ENCODE peak calls at places on chromosomes 12 and 14, in four cellular contexts. One of them, this sample, is unnamed.

GRCh38 chr12:104956870-104957301 is 1.2 kb downstream of the SLC41A2 start:
- DNase-seq in H7: no peak
- DNase-seq in sciatic nerve: no peak
- DNase-seq in stimulated activated CD4-positive, alpha-beta T cell treated with anti-CD3 and anti-CD28 coated beads, Interleukin-1b, Interleukin-23, amount 100 ng/mL, for 1 hour: no peak
- DNase-seq in this sample: no peak

GRCh38 chr12:3168775-3169221 is 91.6 kb downstream of the TSPAN9 start:
- DNase-seq in H7: peak; percentile 70
- DNase-seq in sciatic nerve: no peak
- DNase-seq in stimulated activated CD4-positive, alpha-beta T cell treated with anti-CD3 and anti-CD28 coated beads, Interleukin-1b, Interleukin-23, amount 100 ng/mL, for 1 hour: no peak
- DNase-seq in this sample: no peak

GRCh38 chr14:29321646-29322045 is 555.1 kb downstream of the FOXG1 start:
- DNase-seq in stimulated activated CD4-positive, alpha-beta T cell treated with anti-CD3 and anti-CD28 coated beads, Interleukin-1b, Interleukin-23, amount 100 ng/mL, for 1 hour: no peak
- DNase-seq in sciatic nerve: no peak
- DNase-seq in H7: no peak
- DNase-seq in this sample: no peak

GRCh38 chr14:66395300-66395699 is 90.9 kb upstream of the CCDC196 start:
- DNase-seq in stimulated activated CD4-positive, alpha-beta T cell treated with anti-CD3 and anti-CD28 coated beads, Interleukin-1b, Interleukin-23, amount 100 ng/mL, for 1 hour: no peak
- DNase-seq in sciatic nerve: no peak
- DNase-seq in H7: no peak
- DNase-seq in this sample: no peak

GRCh38 chr14:80850197-80850814 is 91.2 kb downstream of the CEP128 start:
- DNase-seq in stimulated activated CD4-positive, alpha-beta T cell treated with anti-CD3 and anti-CD28 coated beads, Interleukin-1b, Interleukin-23, amount 100 ng/mL, for 1 hour: no peak
- DNase-seq in sciatic nerve: no peak
- DNase-seq in H7: no peak
- DNase-seq in this sample: no peak

GRCh38 chr12:46260153-46260912 is 8.5 kb downstream of the SLC38A1 start:
- DNase-seq in sciatic nerve: no peak
- DNase-seq in H7: no peak
- DNase-seq in stimulated activated CD4-positive, alpha-beta T cell treated with anti-CD3 and anti-CD28 coated beads, Interleukin-1b, Interleukin-23, amount 100 ng/mL, for 1 hour: no peak
- DNase-seq in this sample: no peak

GRCh38 chr14:29126865-29127264 is 360.3 kb downstream of the FOXG1 start:
- DNase-seq in stimulated activated CD4-positive, alpha-beta T cell treated with anti-CD3 and anti-CD28 coated beads, Interleukin-1b, Interleukin-23, amount 100 ng/mL, for 1 hour: no peak
- DNase-seq in sciatic nerve: no peak
- DNase-seq in H7: no peak
- DNase-seq in this sample: no peak

GRCh38 chr14:98494582-98494981 is 777.4 kb downstream of the BCL11B start:
- DNase-seq in stimulated activated CD4-positive, alpha-beta T cell treated with anti-CD3 and anti-CD28 coated beads, Interleukin-1b, Interleukin-23, amount 100 ng/mL, for 1 hour: no peak
- DNase-seq in H7: no peak
- DNase-seq in sciatic nerve: no peak
- DNase-seq in this sample: no peak

GRCh38 chr12:131390408-131391100 is 320.3 kb upstream of the SFSWAP start:
- DNase-seq in stimulated activated CD4-positive, alpha-beta T cell treated with anti-CD3 and anti-CD28 coated beads, Interleukin-1b, Interleukin-23, amount 100 ng/mL, for 1 hour: no peak
- DNase-seq in sciatic nerve: no peak
- DNase-seq in H7: peak; percentile 86
- DNase-seq in this sample: no peak

GRCh38 chr12:68534108-68534507 is 76.6 kb upstream of the RAP1B start:
- DNase-seq in H7: no peak
- DNase-seq in stimulated activated CD4-positive, alpha-beta T cell treated with anti-CD3 and anti-CD28 coated beads, Interleukin-1b, Interleukin-23, amount 100 ng/mL, for 1 hour: no peak
- DNase-seq in sciatic nerve: no peak
- DNase-seq in this sample: no peak

GRCh38 chr14:103122578-103123127 is 608 bp upstream of the TNFAIP2 start:
- DNase-seq in stimulated activated CD4-positive, alpha-beta T cell treated with anti-CD3 and anti-CD28 coated beads, Interleukin-1b, Interleukin-23, amount 100 ng/mL, for 1 hour: no peak
- DNase-seq in sciatic nerve: no peak
- DNase-seq in H7: peak; percentile 83
- DNase-seq in this sample: no peak

GRCh38 chr14:99752486-99753121 is 40.6 kb upstream of the EML1 start:
- DNase-seq in H7: peak; percentile 56
- DNase-seq in stimulated activated CD4-positive, alpha-beta T cell treated with anti-CD3 and anti-CD28 coated beads, Interleukin-1b, Interleukin-23, amount 100 ng/mL, for 1 hour: no peak
- DNase-seq in sciatic nerve: no peak
- DNase-seq in this sample: no peak

GRCh38 chr12:122031342-122032216 is 9.9 kb downstream of the BCL7A start:
- DNase-seq in H7: peak; percentile 95
- DNase-seq in sciatic nerve: peak; percentile 67
- DNase-seq in stimulated activated CD4-positive, alpha-beta T cell treated with anti-CD3 and anti-CD28 coated beads, Interleukin-1b, Interleukin-23, amount 100 ng/mL, for 1 hour: peak; percentile 50
- DNase-seq in this sample: no peak

GRCh38 chr14:60722163-60722835 is 1.9 kb downstream of the SIX4 start:
- DNase-seq in H7: peak; percentile 85
- DNase-seq in stimulated activated CD4-positive, alpha-beta T cell treated with anti-CD3 and anti-CD28 coated beads, Interleukin-1b, Interleukin-23, amount 100 ng/mL, for 1 hour: no peak
- DNase-seq in sciatic nerve: no peak
- DNase-seq in this sample: no peak

GRCh38 chr14:81509838-81510452 is 23.7 kb downstream of the SEL1L start:
- DNase-seq in H7: no peak
- DNase-seq in stimulated activated CD4-positive, alpha-beta T cell treated with anti-CD3 and anti-CD28 coated beads, Interleukin-1b, Interleukin-23, amount 100 ng/mL, for 1 hour: no peak
- DNase-seq in sciatic nerve: no peak
- DNase-seq in this sample: no peak

This sample was measured in ascending aorta.